ENCODE peak calls at places on chromosomes 12 and 14, in five cellular contexts. U is GM23338, K is K562, S is HepG2, M is GM12878. X is an unnamed sample.

GRCh38 chr12:18696971-18697602 is 40.7 kb downstream of the PLCZ1 start:
- DNase-seq in U (no peak), M (no peak), K (peak; percentile 45), S (no peak), X (no peak)

GRCh38 chr14:21408152-21408551 is 24.3 kb upstream of the SUPT16H start:
- DNase-seq in K (no peak), S (no peak), U (no peak), M (no peak), X (peak; percentile 13)

GRCh38 chr14:68036203-68036602 is 216.6 kb downstream of the RAD51B start:
- DNase-seq in M (no peak), U (no peak), K (no peak), S (no peak), X (no peak)

GRCh38 chr12:6230321-6231110 is 30.3 kb downstream of the CD9 start:
- DNase-seq in M (peak; percentile 69), K (no peak), S (peak; percentile 92), U (no peak), X (no peak)

GRCh38 chr14:21044106-21044618 is 2.0 kb downstream of the RNASE7 start:
- DNase-seq in U (no peak), M (no peak), K (peak; percentile 47), S (peak; percentile 78), X (no peak)

GRCh38 chr12:12240671-12241345 is 26.0 kb downstream of the LRP6 start:
- DNase-seq in U (no peak), K (no peak), S (peak; percentile 96), M (no peak), X (no peak)

GRCh38 chr12:74415633-74416032 is 122.0 kb upstream of the ATXN7L3B start:
- DNase-seq in M (no peak), U (peak; percentile 62), K (peak; percentile 29), S (peak; percentile 48), X (peak; percentile 36)

GRCh38 chr14:78254911-78255431 is 84.8 kb downstream of the NRXN3 start:
- DNase-seq in K (no peak), U (no peak), M (no peak), S (no peak), X (no peak)

GRCh38 chr12:6364037-6364360 is 11.4 kb downstream of the SCNN1A start:
- DNase-seq in K (no peak), M (no peak), S (no peak), U (no peak), X (no peak)

GRCh38 chr12:132137483-132138125 is 6.5 kb downstream of the DDX51 start:
- DNase-seq in M (no peak), U (no peak), K (no peak), S (no peak), X (no peak)

GRCh38 chr12:119005085-119005484 is 23.7 kb downstream of the SRRM4 start:
- DNase-seq in S (no peak), K (no peak), U (peak; percentile 43), M (no peak), X (no peak)

GRCh38 chr12:107398101-107398500 is 287.5 kb upstream of the PWP1 start:
- DNase-seq in M (no peak), K (no peak), U (no peak), S (no peak), X (no peak)

GRCh38 chr12:29545102-29545467 is 47.6 kb upstream of the OVCH1 start:
- DNase-seq in K (no peak), S (no peak), U (no peak), M (no peak), X (no peak)
- TF ChIP-seq JUNB in K (no peak), S (no peak), U (no peak), M (no peak), X (no peak)

DNA sequence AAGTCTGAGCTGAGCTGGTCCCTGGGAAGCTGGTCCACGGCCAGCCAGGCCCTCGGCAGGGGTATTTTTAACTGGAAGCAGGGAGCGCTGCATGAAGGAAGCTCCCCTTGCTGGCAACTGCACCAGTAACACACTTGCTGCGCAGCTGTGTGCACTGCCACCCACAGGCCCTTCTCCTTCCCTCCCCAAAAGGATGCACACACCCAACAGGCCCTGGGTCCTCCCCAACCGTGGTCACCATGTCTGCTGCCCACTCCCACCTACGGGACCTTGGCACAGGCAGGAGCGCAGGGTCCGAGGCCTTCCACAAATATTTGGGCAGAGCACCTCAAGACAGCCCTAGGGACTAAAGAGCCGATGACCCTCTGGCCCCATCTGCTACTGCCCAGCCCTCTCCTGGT is 157.0 kb upstream of the PRMT8 start:
- DNase-seq in M (no peak), U (no peak), K (no peak), S (no peak), X (no peak)
- TF ChIP-seq JUNB in M (no peak), U (no peak), K (no peak), S (no peak), X (no peak)

GRCh38 chr14:66234411-66234810 is 251.8 kb upstream of the CCDC196 start:
- DNase-seq in M (no peak), U (no peak), S (no peak), K (no peak), X (no peak)
- TF ChIP-seq JUNB in M (no peak), U (no peak), S (no peak), K (no peak), X (no peak)

GRCh38 chr12:61308220-61308619 is 952.0 kb upstream of the USP15 start:
- DNase-seq in U (no peak), S (no peak), M (no peak), K (no peak), X (no peak)
- TF ChIP-seq JUNB in U (no peak), S (no peak), M (no peak), K (no peak), X (no peak)

GRCh38 chr14:44154889-44155288 is 352.2 kb downstream of the FSCB start:
- DNase-seq in M (no peak), U (no peak), S (no peak), K (no peak), X (no peak)
- TF ChIP-seq JUNB in M (no peak), U (no peak), S (no peak), K (no peak), X (no peak)

GRCh38 chr12:130146532-130146931 is 15.7 kb upstream of the FZD10 start:
- DNase-seq in S (no peak), M (no peak), K (no peak), U (no peak), X (no peak)
- TF ChIP-seq JUNB in S (no peak), M (no peak), K (no peak), U (no peak), X (no peak)